ENCODE peak calls at places on chromosomes 2 and 18, in seven cellular contexts. One of them, this sample, is unnamed.
A peak's percentile ranks its signal among the peaks of the same experiment; 100 is the strongest.

GRCh38 chr2:1731963-1732768 is 12.1 kb downstream of the PXDN start:
- DNase-seq in sigmoid colon: peak; percentile 87
- DNase-seq in stomach: peak; percentile 22
- DNase-seq in transverse colon: peak; percentile 17
- DNase-seq in upper lobe of left lung: no peak
- DNase-seq in SK-N-SH: peak; percentile 84
- DNase-seq in spleen: no peak
- DNase-seq in this sample: peak; percentile 82

GRCh38 chr18:78939105-78939504 is 40.5 kb upstream of the SALL3 start:
- DNase-seq in SK-N-SH: no peak
- DNase-seq in upper lobe of left lung: no peak
- DNase-seq in spleen: no peak
- DNase-seq in transverse colon: no peak
- DNase-seq in stomach: no peak
- DNase-seq in sigmoid colon: no peak
- DNase-seq in this sample: no peak

GRCh38 chr18:2515408-2515807 is 55.9 kb downstream of the METTL4 start:
- DNase-seq in spleen: no peak
- DNase-seq in upper lobe of left lung: no peak
- DNase-seq in SK-N-SH: no peak
- DNase-seq in transverse colon: no peak
- DNase-seq in stomach: no peak
- DNase-seq in sigmoid colon: no peak
- DNase-seq in this sample: no peak

GRCh38 chr18:33210575-33211189 is 229.8 kb downstream of the CCDC178 start:
- DNase-seq in transverse colon: no peak
- DNase-seq in SK-N-SH: peak; percentile 12
- DNase-seq in upper lobe of left lung: no peak
- DNase-seq in spleen: no peak
- DNase-seq in stomach: no peak
- DNase-seq in sigmoid colon: no peak
- DNase-seq in this sample: no peak

GRCh38 chr2:85888020-85888744 is 608 bp downstream of the ST3GAL5 start:
- DNase-seq in sigmoid colon: peak; percentile 75
- DNase-seq in stomach: no peak
- DNase-seq in SK-N-SH: peak; percentile 46
- DNase-seq in transverse colon: peak; percentile 29
- DNase-seq in upper lobe of left lung: peak; percentile 38
- DNase-seq in spleen: peak; percentile 85
- DNase-seq in this sample: no peak

GRCh38 chr2:70627499-70627898 is 73.9 kb upstream of the TGFA start:
- DNase-seq in sigmoid colon: no peak
- DNase-seq in upper lobe of left lung: no peak
- DNase-seq in stomach: no peak
- DNase-seq in transverse colon: no peak
- DNase-seq in spleen: no peak
- DNase-seq in SK-N-SH: no peak
- DNase-seq in this sample: no peak

GRCh38 chr2:86037795-86038192 is 67.9 kb downstream of the POLR1A start:
- DNase-seq in upper lobe of left lung: peak; percentile 23
- DNase-seq in transverse colon: no peak
- DNase-seq in stomach: no peak
- DNase-seq in spleen: peak; percentile 77
- DNase-seq in sigmoid colon: no peak
- DNase-seq in SK-N-SH: no peak
- DNase-seq in this sample: no peak

GRCh38 chr2:39737661-39738060 is 41.4 kb downstream of the THUMPD2 start:
- DNase-seq in upper lobe of left lung: no peak
- DNase-seq in spleen: no peak
- DNase-seq in transverse colon: no peak
- DNase-seq in sigmoid colon: peak; percentile 66
- DNase-seq in stomach: no peak
- DNase-seq in SK-N-SH: no peak
- DNase-seq in this sample: no peak

GRCh38 chr2:188569441-188569840 is 277.8 kb downstream of the GULP1 start:
- DNase-seq in sigmoid colon: no peak
- DNase-seq in spleen: no peak
- DNase-seq in upper lobe of left lung: no peak
- DNase-seq in transverse colon: no peak
- DNase-seq in SK-N-SH: no peak
- DNase-seq in stomach: no peak
- DNase-seq in this sample: no peak

GRCh38 chr2:195590866-195591215 is 66.2 kb upstream of the SLC39A10 start:
- DNase-seq in SK-N-SH: no peak
- DNase-seq in stomach: no peak
- DNase-seq in upper lobe of left lung: no peak
- DNase-seq in spleen: no peak
- DNase-seq in transverse colon: peak; percentile 22
- DNase-seq in sigmoid colon: no peak
- DNase-seq in this sample: no peak

GRCh38 chr2:200258881-200259576 is 47.5 kb upstream of the SPATS2L start:
- DNase-seq in transverse colon: no peak
- DNase-seq in upper lobe of left lung: peak; percentile 42
- DNase-seq in stomach: no peak
- DNase-seq in sigmoid colon: no peak
- DNase-seq in spleen: no peak
- DNase-seq in SK-N-SH: no peak
- DNase-seq in this sample: no peak

GRCh38 chr18:11494093-11494492 is 115.3 kb upstream of the SLC35G4 start:
- DNase-seq in transverse colon: no peak
- DNase-seq in upper lobe of left lung: no peak
- DNase-seq in SK-N-SH: no peak
- DNase-seq in spleen: no peak
- DNase-seq in sigmoid colon: no peak
- DNase-seq in stomach: no peak
- DNase-seq in this sample: no peak

GRCh38 chr2:182980115-182980514 is 58.1 kb downstream of the NCKAP1 start:
- DNase-seq in sigmoid colon: no peak
- DNase-seq in spleen: no peak
- DNase-seq in upper lobe of left lung: no peak
- DNase-seq in stomach: no peak
- DNase-seq in SK-N-SH: peak; percentile 41
- DNase-seq in transverse colon: no peak
- DNase-seq in this sample: no peak

GRCh38 chr2:129135017-129135416 is 816.3 kb upstream of the HS6ST1 start:
- DNase-seq in transverse colon: no peak
- DNase-seq in sigmoid colon: no peak
- DNase-seq in stomach: no peak
- DNase-seq in SK-N-SH: no peak
- DNase-seq in upper lobe of left lung: no peak
- DNase-seq in spleen: no peak
- DNase-seq in this sample: no peak

GRCh38 chr2:177983183-177983788 is 89.3 kb downstream of the PDE11A start:
- DNase-seq in SK-N-SH: peak; percentile 70
- DNase-seq in stomach: peak; percentile 33
- DNase-seq in spleen: no peak
- DNase-seq in sigmoid colon: no peak
- DNase-seq in upper lobe of left lung: peak; percentile 27
- DNase-seq in transverse colon: peak; percentile 16
- DNase-seq in this sample: no peak

GRCh38 chr2:180705122-180705521 is 275.3 kb upstream of the UBE2E3 start:
- DNase-seq in upper lobe of left lung: no peak
- DNase-seq in stomach: no peak
- DNase-seq in transverse colon: no peak
- DNase-seq in SK-N-SH: no peak
- DNase-seq in sigmoid colon: no peak
- DNase-seq in spleen: no peak
- DNase-seq in this sample: no peak

GRCh38 chr2:222518570-222519381 is 94.4 kb downstream of the SGPP2 start:
- DNase-seq in upper lobe of left lung: peak; percentile 75
- DNase-seq in spleen: no peak
- DNase-seq in SK-N-SH: no peak
- DNase-seq in stomach: peak; percentile 28
- DNase-seq in sigmoid colon: no peak
- DNase-seq in transverse colon: peak; percentile 66
- DNase-seq in this sample: no peak

GRCh38 chr2:135587958-135588357 is 56.7 kb downstream of the R3HDM1 start:
- DNase-seq in spleen: no peak
- DNase-seq in SK-N-SH: no peak
- DNase-seq in transverse colon: no peak
- DNase-seq in sigmoid colon: no peak
- DNase-seq in upper lobe of left lung: no peak
- DNase-seq in stomach: no peak
- DNase-seq in this sample: no peak

GRCh38 chr2:58063641-58064040 is 17.0 kb downstream of the VRK2 start:
- DNase-seq in transverse colon: no peak
- DNase-seq in upper lobe of left lung: no peak
- DNase-seq in sigmoid colon: no peak
- DNase-seq in spleen: no peak
- DNase-seq in SK-N-SH: no peak
- DNase-seq in stomach: no peak
- DNase-seq in this sample: no peak

GRCh38 chr2:11716689-11717321 is 29.6 kb upstream of the LPIN1 start:
- DNase-seq in transverse colon: no peak
- DNase-seq in stomach: no peak
- DNase-seq in spleen: no peak
- DNase-seq in sigmoid colon: no peak
- DNase-seq in upper lobe of left lung: no peak
- DNase-seq in SK-N-SH: no peak
- DNase-seq in this sample: no peak

GRCh38 chr2:140157816-140158215 is 1377.6 kb upstream of the NXPH2 start:
- DNase-seq in stomach: no peak
- DNase-seq in spleen: no peak
- DNase-seq in upper lobe of left lung: no peak
- DNase-seq in transverse colon: no peak
- DNase-seq in sigmoid colon: no peak
- DNase-seq in SK-N-SH: no peak
- DNase-seq in this sample: no peak

GRCh38 chr2:198017068-198017467 is 212.7 kb downstream of the PLCL1 start:
- DNase-seq in transverse colon: no peak
- DNase-seq in SK-N-SH: no peak
- DNase-seq in spleen: no peak
- DNase-seq in sigmoid colon: no peak
- DNase-seq in stomach: no peak
- DNase-seq in upper lobe of left lung: no peak
- DNase-seq in this sample: no peak
- H3K4me1 ChIP-seq in transverse colon: no peaks in the 10 kb centered on the region
- H3K4me1 ChIP-seq in SK-N-SH: no peaks in the 10 kb centered on the region
- H3K4me1 ChIP-seq in spleen: no peaks in the 10 kb centered on the region
- H3K4me1 ChIP-seq in sigmoid colon: no peaks in the 10 kb centered on the region
- H3K4me1 ChIP-seq in stomach: no peaks in the 10 kb centered on the region
- H3K4me1 ChIP-seq in upper lobe of left lung: no peaks in the 10 kb centered on the region
- H3K4me1 ChIP-seq in this sample: no peaks in the 10 kb centered on the region

GRCh38 chr2:230825354-230825753 is 39.4 kb upstream of the ITM2C start:
- DNase-seq in sigmoid colon: no peak
- DNase-seq in stomach: no peak
- DNase-seq in SK-N-SH: no peak
- DNase-seq in spleen: no peak
- DNase-seq in transverse colon: no peak
- DNase-seq in upper lobe of left lung: no peak
- DNase-seq in this sample: no peak
- TF ChIP-seq POLR2AphosphoS5 in sigmoid colon: no peak
- TF ChIP-seq POLR2AphosphoS5 in stomach: no peak
- TF ChIP-seq POLR2AphosphoS5 in SK-N-SH: no peak
- TF ChIP-seq POLR2AphosphoS5 in spleen: no peak
- TF ChIP-seq POLR2AphosphoS5 in transverse colon: no peak
- TF ChIP-seq POLR2AphosphoS5 in upper lobe of left lung: no peak
- TF ChIP-seq POLR2AphosphoS5 in this sample: no peak

GRCh38 chr2:105864262-105864661 is 119.5 kb downstream of the NCK2 start:
- DNase-seq in transverse colon: no peak
- DNase-seq in stomach: no peak
- DNase-seq in SK-N-SH: no peak
- DNase-seq in spleen: no peak
- DNase-seq in upper lobe of left lung: no peak
- DNase-seq in sigmoid colon: no peak
- DNase-seq in this sample: no peak
- H3K4me1 ChIP-seq in transverse colon: peaks cover 21% of the 10 kb centered on the region
- H3K4me1 ChIP-seq in stomach: peaks cover 24% of the 10 kb centered on the region
- H3K4me1 ChIP-seq in SK-N-SH: peaks cover 16% of the 10 kb centered on the region
- H3K4me1 ChIP-seq in spleen: peaks cover 27% of the 10 kb centered on the region
- H3K4me1 ChIP-seq in upper lobe of left lung: peaks cover 10% of the 10 kb centered on the region
- H3K4me1 ChIP-seq in sigmoid colon: peaks cover 30% of the 10 kb centered on the region
- H3K4me1 ChIP-seq in this sample: peaks cover 38% of the 10 kb centered on the region

GRCh38 chr2:102273619-102274211 is 37.6 kb upstream of the IL1RL1 start:
- DNase-seq in spleen: no peak
- DNase-seq in transverse colon: no peak
- DNase-seq in sigmoid colon: no peak
- DNase-seq in SK-N-SH: no peak
- DNase-seq in upper lobe of left lung: no peak
- DNase-seq in stomach: no peak
- DNase-seq in this sample: no peak
- TF ChIP-seq POLR2AphosphoS5 in spleen: peak; percentile 33
- TF ChIP-seq POLR2AphosphoS5 in transverse colon: peak; percentile 43
- TF ChIP-seq POLR2AphosphoS5 in sigmoid colon: peak; percentile 9
- TF ChIP-seq POLR2AphosphoS5 in SK-N-SH: no peak
- TF ChIP-seq POLR2AphosphoS5 in upper lobe of left lung: peak; percentile 100
- TF ChIP-seq POLR2AphosphoS5 in stomach: peak; percentile 73
- TF ChIP-seq POLR2AphosphoS5 in this sample: no peak

GRCh38 chr2:8529706-8530277 is 152.1 kb upstream of the ID2 start:
- DNase-seq in upper lobe of left lung: no peak
- DNase-seq in SK-N-SH: no peak
- DNase-seq in spleen: no peak
- DNase-seq in transverse colon: no peak
- DNase-seq in sigmoid colon: no peak
- DNase-seq in stomach: no peak
- DNase-seq in this sample: no peak
- H3K4me1 ChIP-seq in upper lobe of left lung: peaks cover 15% of the 10 kb centered on the region
- H3K4me1 ChIP-seq in SK-N-SH: peaks cover 41% of the 10 kb centered on the region
- H3K4me1 ChIP-seq in spleen: peaks cover 20% of the 10 kb centered on the region
- H3K4me1 ChIP-seq in transverse colon: peaks cover 17% of the 10 kb centered on the region
- H3K4me1 ChIP-seq in sigmoid colon: peaks cover under 1% of the 10 kb centered on the region
- H3K4me1 ChIP-seq in stomach: peaks cover 27% of the 10 kb centered on the region
- H3K4me1 ChIP-seq in this sample: peaks cover 37% of the 10 kb centered on the region

DNA sequence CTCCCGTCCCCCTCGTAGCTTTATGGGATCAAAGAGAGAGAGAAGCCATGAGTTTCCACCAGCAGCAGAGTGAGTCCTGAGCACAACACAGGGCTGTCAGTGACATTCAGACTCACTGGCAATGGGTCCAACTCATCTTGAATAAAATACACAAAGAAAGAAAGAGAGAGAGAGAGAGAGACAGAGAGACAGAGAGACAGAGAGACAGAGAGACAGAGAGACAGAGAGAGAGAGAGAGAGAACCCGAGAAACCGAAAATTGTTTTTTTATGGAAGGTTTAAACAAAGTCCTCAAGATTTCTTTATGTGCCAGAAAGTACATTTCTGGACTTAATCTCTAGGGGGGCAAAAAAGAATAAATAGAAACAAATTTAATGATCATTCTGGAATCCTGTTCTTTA is 11.5 kb upstream of the BCL2 start:
- DNase-seq in SK-N-SH: no peak
- DNase-seq in spleen: no peak
- DNase-seq in sigmoid colon: no peak
- DNase-seq in stomach: no peak
- DNase-seq in transverse colon: no peak
- DNase-seq in upper lobe of left lung: no peak
- DNase-seq in this sample: no peak
- TF ChIP-seq POLR2AphosphoS5 in SK-N-SH: no peak
- TF ChIP-seq POLR2AphosphoS5 in spleen: no peak
- TF ChIP-seq POLR2AphosphoS5 in sigmoid colon: no peak
- TF ChIP-seq POLR2AphosphoS5 in stomach: no peak
- TF ChIP-seq POLR2AphosphoS5 in transverse colon: no peak
- TF ChIP-seq POLR2AphosphoS5 in upper lobe of left lung: no peak
- TF ChIP-seq POLR2AphosphoS5 in this sample: no peak

GRCh38 chr2:15732341-15733077 is 140.8 kb downstream of the DDX1 start:
- DNase-seq in SK-N-SH: peak; percentile 58
- DNase-seq in spleen: no peak
- DNase-seq in transverse colon: no peak
- DNase-seq in stomach: no peak
- DNase-seq in upper lobe of left lung: no peak
- DNase-seq in sigmoid colon: no peak
- DNase-seq in this sample: no peak
- H3K4me1 ChIP-seq in SK-N-SH: peaks cover 39% of the 10 kb centered on the region
- H3K4me1 ChIP-seq in spleen: peaks cover 8% of the 10 kb centered on the region
- H3K4me1 ChIP-seq in transverse colon: peaks cover 33% of the 10 kb centered on the region
- H3K4me1 ChIP-seq in stomach: peaks cover 33% of the 10 kb centered on the region
- H3K4me1 ChIP-seq in upper lobe of left lung: peaks cover 34% of the 10 kb centered on the region
- H3K4me1 ChIP-seq in sigmoid colon: peaks cover 43% of the 10 kb centered on the region
- H3K4me1 ChIP-seq in this sample: peaks cover 18% of the 10 kb centered on the region

This sample was measured in suprapubic skin.